ENCODE peak calls at places on chromosomes 4 and X, in six cellular contexts. W is NB4, L is endothelial cell of umbilical vein, P is HepG2, M is GM12878, B is A549. G is an unnamed sample.

GRCh38 chr4:150849016-150849415 is 166.1 kb downstream of the LRBA start:
- DNase-seq in W (no peak), L (no peak), P (no peak), M (no peak), B (no peak), G (no peak)

GRCh38 chr4:80197132-80197573 is at the start of gene PRDM8:
- DNase-seq in W (no peak), L (no peak), P (no peak), M (no peak), B (no peak), G (no peak)

GRCh38 chr4:69823481-69824186 is 36.3 kb downstream of the SULT1E1 start:
- DNase-seq in W (peak), L (peak), P (peak), M (no peak), B (no peak), G (no peak)

GRCh38 chrX:101057095-101057714 is 5.3 kb upstream of the TRMT2B start:
- DNase-seq in W (peak), L (peak), P (no peak), M (peak), B (no peak), G (no peak)

GRCh38 chrX:133880032-133880443 is 105.4 kb downstream of the GPC3 start:
- DNase-seq in W (no peak), L (no peak), P (no peak), M (no peak), B (no peak), G (no peak)

GRCh38 chrX:13046035-13046851 is 1.8 kb upstream of the FAM9C start:
- DNase-seq in W (no peak), L (no peak), P (no peak), M (no peak), B (no peak), G (no peak)

GRCh38 chr4:118898684-118899138 is 10.1 kb downstream of the SYNPO2 start:
- DNase-seq in W (no peak), L (no peak), P (no peak), M (no peak), B (no peak), G (no peak)

GRCh38 chr4:84051728-84052127 is 447.4 kb downstream of the NKX6-1 start:
- DNase-seq in W (no peak), L (no peak), P (no peak), M (no peak), B (no peak), G (no peak)

GRCh38 chr4:118353452-118353851 is 649 bp upstream of the PRSS12 start:
- DNase-seq in W (peak), L (no peak), P (no peak), M (no peak), B (no peak), G (no peak)

GRCh38 chrX:153643431-153644351 is 3.3 kb upstream of the DUSP9 start:
- DNase-seq in W (peak), L (no peak), P (no peak), M (no peak), B (peak), G (peak)

GRCh38 chr4:2296621-2297601 is 35.0 kb upstream of the MXD4 start:
- DNase-seq in W (no peak), L (no peak), P (no peak), M (no peak), B (no peak), G (no peak)

GRCh38 chr4:185587444-185588161 is 52.3 kb upstream of the PDLIM3 start:
- DNase-seq in W (no peak), L (no peak), P (no peak), M (peak), B (no peak), G (no peak)

GRCh38 chr4:35725131-35725530 is 519.2 kb downstream of the ARAP2 start:
- DNase-seq in W (peak), L (no peak), P (peak), M (no peak), B (no peak), G (no peak)

GRCh38 chr4:80878218-80878617 is 152.3 kb upstream of the BMP3 start:
- DNase-seq in W (no peak), L (no peak), P (no peak), M (no peak), B (no peak), G (no peak)

GRCh38 chrX:49767231-49767630 is 61.9 kb upstream of the PAGE4 start:
- DNase-seq in W (no peak), L (no peak), P (no peak), M (no peak), B (no peak), G (no peak)

GRCh38 chr4:90198086-90198847 is 71.1 kb downstream of the CCSER1 start:
- DNase-seq in W (no peak), L (no peak), P (no peak), M (no peak), B (no peak), G (no peak)

GRCh38 chrX:136636121-136636520 is 11.8 kb upstream of the CD40LG start:
- DNase-seq in W (no peak), L (no peak), P (no peak), M (no peak), B (no peak), G (no peak)

GRCh38 chrX:107935664-107936433 is 46.3 kb downstream of the TEX13B start:
- DNase-seq in W (no peak), L (no peak), P (no peak), M (no peak), B (no peak), G (no peak)

GRCh38 chr4:156230151-156230550 is 276.5 kb upstream of the CTSO start:
- DNase-seq in W (no peak), L (no peak), P (no peak), M (no peak), B (no peak), G (no peak)

GRCh38 chr4:140755811-140756291 is 334 bp downstream of the TBC1D9 start:
- DNase-seq in W (no peak), L (peak), P (no peak), M (no peak), B (peak), G (no peak)

GRCh38 chr4:38529189-38530115 is 134.5 kb upstream of the KLF3 start:
- DNase-seq in W (peak), L (peak), P (no peak), M (peak), B (no peak), G (peak)

GRCh38 chr4:84706286-84706685 is 123.4 kb downstream of the CDS1 start:
- DNase-seq in W (no peak), L (no peak), P (peak), M (no peak), B (no peak), G (no peak)

GRCh38 chr4:6233943-6234342 is 33.6 kb upstream of the JAKMIP1 start:
- DNase-seq in W (no peak), L (no peak), P (no peak), M (no peak), B (no peak), G (no peak)

GRCh38 chr4:77579406-77580076 is 26.1 kb upstream of the CXCL13 start:
- DNase-seq in W (no peak), L (no peak), P (no peak), M (no peak), B (peak), G (no peak)

GRCh38 chrX:13597928-13598327 is 28.5 kb downstream of the EGFL6 start:
- DNase-seq in W (no peak), L (no peak), P (no peak), M (no peak), B (no peak), G (no peak)

GRCh38 chr4:7195546-7196282 is 3.4 kb downstream of the SORCS2 start:
- DNase-seq in W (no peak), L (no peak), P (no peak), M (no peak), B (no peak), G (no peak)

GRCh38 chrX:65928522-65928921 is 111.4 kb downstream of the VSIG4 start:
- DNase-seq in W (no peak), L (no peak), P (no peak), M (no peak), B (no peak), G (no peak)

GRCh38 chr4:28883211-28883610 is 1837.0 kb upstream of the PCDH7 start:
- DNase-seq in W (no peak), L (no peak), P (no peak), M (no peak), B (no peak), G (no peak)

GRCh38 chr4:28890949-28891348 is 1829.2 kb upstream of the PCDH7 start:
- DNase-seq in W (no peak), L (no peak), P (no peak), M (no peak), B (no peak), G (no peak)

GRCh38 chr4:28886934-28887333 is 1833.2 kb upstream of the PCDH7 start:
- DNase-seq in W (no peak), L (no peak), P (no peak), M (no peak), B (no peak), G (no peak)
- TF ChIP-seq MYC in W (no peak), L (no peak), P (no peak), M (no peak), B (no peak), G (no peak)

GRCh38 chr4:16322183-16322582 is 95.9 kb upstream of the TAPT1 start:
- DNase-seq in W (no peak), L (no peak), P (no peak), M (no peak), B (no peak), G (no peak)
- TF ChIP-seq MYC in W (no peak), L (no peak), P (no peak), M (no peak), B (no peak), G (no peak)

GRCh38 chr4:31682796-31683195 is 962.6 kb downstream of the PCDH7 start:
- DNase-seq in W (no peak), L (no peak), P (no peak), M (no peak), B (no peak), G (no peak)
- TF ChIP-seq MYC in W (no peak), L (no peak), P (no peak), M (no peak), B (no peak), G (no peak)

GRCh38 chrX:109856974-109857373 is 123.9 kb upstream of the ACSL4 start:
- DNase-seq in W (peak), L (peak), P (peak), M (no peak), B (peak), G (peak)
- TF ChIP-seq MYC in W (no peak), L (no peak), P (no peak), M (no peak), B (no peak), G (no peak)

GRCh38 chrX:125507119-125507518 is 187.4 kb downstream of the TEX13C start:
- DNase-seq in W (peak), L (no peak), P (no peak), M (no peak), B (no peak), G (no peak)
- TF ChIP-seq MYC in W (no peak), L (no peak), P (no peak), M (no peak), B (no peak), G (no peak)

GRCh38 chr4:104899863-104900262 is 246.8 kb upstream of the TET2 start:
- DNase-seq in W (no peak), L (no peak), P (no peak), M (no peak), B (no peak), G (peak)
- TF ChIP-seq MYC in W (no peak), L (no peak), P (no peak), M (no peak), B (no peak), G (no peak)

DNA sequence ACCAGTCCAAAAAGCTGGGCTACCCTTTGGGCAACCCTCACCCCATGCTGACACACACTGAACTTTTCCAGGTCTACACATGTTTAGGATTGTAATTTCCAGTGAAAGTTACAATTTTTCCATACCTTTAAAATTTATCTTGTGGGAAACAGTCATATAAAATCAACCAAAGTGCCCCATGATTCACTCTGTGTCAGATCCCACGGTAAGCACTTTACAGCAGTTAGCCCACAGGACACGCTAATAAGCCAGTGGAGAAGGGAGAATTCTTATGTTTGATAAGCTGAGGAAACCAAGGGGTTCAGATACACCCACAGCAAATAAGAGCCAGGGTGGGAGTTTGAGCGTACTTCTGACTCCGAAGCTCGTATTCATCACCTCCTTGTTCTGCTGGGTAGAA is 72.4 kb upstream of the TBL1X start:
- DNase-seq in W (no peak), L (no peak), P (no peak), M (no peak), B (no peak), G (no peak)
- TF ChIP-seq MYC in W (no peak), L (no peak), P (no peak), M (no peak), B (no peak), G (no peak)

G was measured in K562.